ENCODE peak calls at places on chromosomes 11 and 22, in five cellular contexts. W is HepG2, Y is A549, L is K562, E is GM12878. F is an unnamed sample. For H3K4me1, the result is how much of the 10 kb centered on the place peaks cover.

GRCh38 chr22:48907591-48907990 is 920.1 kb downstream of the BRD1 start:
- DNase-seq in L (no peak), W (no peak), E (no peak), Y (no peak), F (no peak)

GRCh38 chr11:94948070-94948617 is 25.2 kb downstream of the CWC15 start:
- DNase-seq in L (peak), E (no peak), W (no peak), Y (no peak), F (no peak)

GRCh38 chr22:43031617-43032016 is 16.7 kb upstream of the PACSIN2 start:
- DNase-seq in W (no peak), L (no peak), Y (no peak), E (no peak), F (no peak)

GRCh38 chr11:131600591-131600990 is 230.2 kb downstream of the NTM start:
- DNase-seq in W (no peak), E (no peak), Y (no peak), L (no peak), F (no peak)

GRCh38 chr11:19728436-19728835 is 15.8 kb downstream of the NAV2 start:
- DNase-seq in Y (no peak), E (no peak), L (no peak), W (no peak), F (no peak)

GRCh38 chr22:47014946-47015345 is 252.5 kb downstream of the TBC1D22A start:
- DNase-seq in L (no peak), E (no peak), Y (no peak), W (no peak), F (no peak)

GRCh38 chr22:35587447-35587870 is 29.7 kb downstream of the MB start:
- DNase-seq in W (no peak), Y (no peak), L (no peak), E (no peak), F (no peak)

GRCh38 chr11:2931771-2932738 is 2.8 kb upstream of the PHLDA2 start:
- DNase-seq in W (no peak), L (no peak), E (no peak), Y (no peak), F (no peak)

GRCh38 chr11:80320765-80321164 is 879.9 kb upstream of the TENM4 start:
- DNase-seq in W (no peak), E (no peak), Y (no peak), L (no peak), F (peak)

GRCh38 chr22:30564045-30564765 is 10.3 kb downstream of the GAL3ST1 start:
- DNase-seq in L (no peak), E (no peak), Y (no peak), W (no peak), F (no peak)

GRCh38 chr11:121391914-121392313 is 60.2 kb upstream of the SORL1 start:
- DNase-seq in E (no peak), L (peak), W (no peak), Y (no peak), F (no peak)

GRCh38 chr11:112732031-112732430 is 229.2 kb upstream of the NCAM1 start:
- DNase-seq in L (no peak), E (no peak), Y (no peak), W (no peak), F (no peak)

GRCh38 chr22:17912942-17913704 is 111.2 kb downstream of the MICAL3 start:
- DNase-seq in E (no peak), W (no peak), Y (no peak), L (no peak), F (peak)

GRCh38 chr11:36091256-36091811 is 147.5 kb downstream of the LDLRAD3 start:
- DNase-seq in L (peak), W (no peak), Y (no peak), E (no peak), F (no peak)

GRCh38 chr11:122085264-122085663 is 30.8 kb downstream of the BLID start:
- DNase-seq in L (no peak), Y (no peak), E (no peak), W (no peak), F (no peak)

GRCh38 chr11:60768202-60768601 is 11.5 kb downstream of the MS4A15 start:
- DNase-seq in Y (no peak), L (no peak), W (no peak), E (no peak), F (no peak)

GRCh38 chr11:22928207-22928917 is 68.1 kb upstream of the CCDC179 start:
- DNase-seq in Y (no peak), E (no peak), W (no peak), L (no peak), F (peak)

GRCh38 chr11:125071408-125071807 is 8.3 kb downstream of the SLC37A2 start:
- DNase-seq in E (no peak), Y (no peak), L (peak), W (no peak), F (no peak)

GRCh38 chr11:71451596-71452353 is 1.2 kb upstream of the NADSYN1 start:
- DNase-seq in W (peak), L (peak), Y (no peak), E (no peak), F (peak)

GRCh38 chr11:126592496-126593410 is 237.3 kb downstream of the ST3GAL4 start:
- DNase-seq in L (no peak), E (no peak), W (no peak), Y (no peak), F (peak)

GRCh38 chr11:12079726-12080556 is 30.4 kb upstream of the MICAL2 start:
- DNase-seq in W (peak), E (no peak), L (no peak), Y (peak), F (no peak)

GRCh38 chr11:65504671-65505433 is 6.0 kb downstream of the MALAT1 start:
- DNase-seq in W (no peak), E (no peak), L (peak), Y (no peak), F (no peak)

GRCh38 chr22:33922268-33922667 is 2.0 kb upstream of the LARGE1 start:
- DNase-seq in E (no peak), L (no peak), Y (no peak), W (peak), F (peak)

GRCh38 chr11:1218788-1219445 is 3.9 kb upstream of the MUC5B start:
- DNase-seq in L (no peak), Y (no peak), W (no peak), E (no peak), F (no peak)

GRCh38 chr11:69844396-69844795 is 25.2 kb upstream of the FGF3 start:
- DNase-seq in L (no peak), E (no peak), W (no peak), Y (no peak), F (no peak)

GRCh38 chr11:96263361-96263763 is 79.6 kb downstream of the MAML2 start:
- DNase-seq in L (no peak), Y (peak), E (no peak), W (peak), F (no peak)
- H3K4me1 ChIP-seq in L (under half), Y (under half), E (under half), W (under half), F (under half)

GRCh38 chr11:68326334-68327215 is 14.2 kb downstream of the LRP5 start:
- DNase-seq in W (peak), Y (no peak), E (no peak), L (no peak), F (no peak)
- TF ChIP-seq JUNB in W (no peak), Y (no peak), E (no peak), L (no peak), F (no peak)

GRCh38 chr22:19590696-19591095 is 66.5 kb upstream of the CLDN5 start:
- DNase-seq in L (no peak), E (no peak), Y (no peak), W (no peak), F (no peak)
- H3K4me1 ChIP-seq in L (under half), E (under half), Y (under half), W (under half), F (under half)

GRCh38 chr11:59403546-59403945 is 22.7 kb downstream of the OR5A2 start:
- DNase-seq in E (no peak), W (no peak), Y (no peak), L (no peak), F (peak)
- TF ChIP-seq JUNB in E (no peak), W (no peak), Y (no peak), L (no peak), F (no peak)

GRCh38 chr11:76788661-76789442 is 5.7 kb downstream of the TSKU start:
- DNase-seq in L (no peak), W (peak), E (no peak), Y (no peak), F (no peak)

GRCh38 chr11:76787911-76788596 is 4.9 kb downstream of the TSKU start:
- DNase-seq in L (peak), E (no peak), W (peak), Y (no peak), F (no peak)

GRCh38 chr11:76790251-76790650 is 7.1 kb downstream of the TSKU start:
- DNase-seq in L (no peak), W (no peak), E (no peak), Y (no peak), F (no peak)

GRCh38 chr11:76787271-76787670 is 4.1 kb downstream of the TSKU start:
- DNase-seq in E (no peak), L (no peak), W (no peak), Y (no peak), F (no peak)

DNA sequence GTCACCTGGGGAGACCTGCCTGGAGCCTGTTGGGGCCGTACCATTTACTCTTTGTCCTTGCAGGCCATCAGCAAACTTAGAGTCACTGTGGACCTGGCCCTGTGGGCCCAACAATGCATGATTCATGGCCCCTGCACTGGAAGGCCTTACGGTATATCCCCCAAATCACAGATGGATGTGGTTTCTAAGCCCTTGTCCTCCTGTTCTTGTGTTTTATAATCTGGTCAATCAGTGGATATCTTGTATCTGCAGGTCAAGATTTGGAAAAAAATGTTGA is 6.2 kb downstream of the TSKU start:
- DNase-seq in L (no peak), Y (no peak), E (no peak), W (no peak), F (no peak)
- H3K4me1 ChIP-seq in L (under half), Y (half or more), E (under half), W (half or more), F (under half)

GRCh38 chr22:37485006-37485713 is 1.0 kb downstream of the MFNG start:
- DNase-seq in L (no peak), W (no peak), Y (no peak), E (no peak), F (no peak)
- TF ChIP-seq JUNB in L (no peak), W (no peak), Y (no peak), E (no peak), F (no peak)

DNA sequence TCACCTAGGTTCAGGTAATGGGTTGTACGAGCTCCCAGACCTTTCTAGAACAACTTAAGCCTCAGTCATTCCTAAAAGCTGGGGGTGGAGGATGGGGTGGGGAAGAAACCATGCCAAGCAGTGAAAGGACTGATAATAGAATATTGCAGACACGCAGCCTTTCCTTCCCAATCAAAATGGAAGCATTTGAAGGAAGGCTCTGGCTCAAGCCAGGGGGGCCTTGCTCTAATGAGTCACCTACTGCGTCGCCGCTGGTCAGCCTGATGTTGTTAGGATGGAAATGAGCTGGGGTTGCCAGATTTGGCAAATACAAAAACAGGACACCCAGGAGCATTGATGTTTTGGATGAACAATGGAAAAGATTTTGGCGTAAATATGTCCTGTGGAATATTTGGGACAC is 6.2 kb downstream of the SYT12 start:
- DNase-seq in W (no peak), E (no peak), Y (no peak), L (no peak), F (no peak)
- H3K4me1 ChIP-seq in W (under half), E (half or more), Y (under half), L (under half), F (under half)

GRCh38 chr11:119025099-119025473 is 5.6 kb downstream of the SLC37A4 start:
- DNase-seq in E (no peak), W (no peak), L (no peak), Y (no peak), F (no peak)

GRCh38 chr11:119026970-119027369 is 3.7 kb downstream of the SLC37A4 start:
- DNase-seq in W (peak), Y (no peak), L (no peak), E (no peak), F (no peak)

GRCh38 chr11:119025978-119026766 is 4.5 kb downstream of the SLC37A4 start:
- DNase-seq in Y (no peak), W (no peak), L (no peak), E (no peak), F (no peak)

GRCh38 chr11:119023741-119024140 is 5.2 kb downstream of the TRAPPC4 start:
- DNase-seq in W (no peak), Y (no peak), E (no peak), L (no peak), F (no peak)

DNA sequence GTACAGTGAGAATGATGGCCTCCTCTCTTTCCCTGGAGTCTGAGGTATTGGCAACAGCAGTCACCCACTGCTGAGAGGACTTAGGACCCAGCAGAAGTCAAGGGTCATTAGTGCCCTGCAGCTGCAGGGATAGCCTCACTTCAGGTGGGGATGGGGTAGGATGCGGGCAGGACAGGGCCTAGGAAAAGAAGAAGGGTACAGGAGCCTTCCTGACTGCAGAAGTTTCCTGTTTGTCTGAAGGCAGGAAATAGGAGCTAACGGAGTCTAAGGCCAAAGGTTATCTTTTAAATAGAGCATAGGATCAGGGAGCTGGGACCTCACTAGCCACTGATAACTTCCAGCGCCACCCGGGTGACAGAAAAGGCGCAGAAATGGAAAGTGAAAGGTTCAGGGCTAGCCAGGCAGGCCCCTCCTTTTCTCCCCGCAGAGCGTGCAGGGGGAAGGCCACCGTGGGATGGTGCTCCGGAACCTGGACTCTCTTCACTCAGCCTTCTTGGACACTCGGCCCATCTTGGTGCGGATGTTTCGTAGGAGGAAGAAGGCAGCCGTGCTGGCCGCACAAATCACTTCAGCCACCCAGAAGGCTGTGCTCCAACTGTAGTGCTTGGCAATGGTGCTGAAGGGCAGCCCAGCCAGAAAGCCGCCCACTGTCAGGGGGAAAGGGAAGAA is 6.0 kb downstream of the TRAPPC4 start:
- DNase-seq in L (peak), Y (no peak), E (no peak), W (peak), F (no peak)
- TF ChIP-seq JUNB in L (no peak), Y (no peak), E (no peak), W (no peak), F (no peak)

DNA sequence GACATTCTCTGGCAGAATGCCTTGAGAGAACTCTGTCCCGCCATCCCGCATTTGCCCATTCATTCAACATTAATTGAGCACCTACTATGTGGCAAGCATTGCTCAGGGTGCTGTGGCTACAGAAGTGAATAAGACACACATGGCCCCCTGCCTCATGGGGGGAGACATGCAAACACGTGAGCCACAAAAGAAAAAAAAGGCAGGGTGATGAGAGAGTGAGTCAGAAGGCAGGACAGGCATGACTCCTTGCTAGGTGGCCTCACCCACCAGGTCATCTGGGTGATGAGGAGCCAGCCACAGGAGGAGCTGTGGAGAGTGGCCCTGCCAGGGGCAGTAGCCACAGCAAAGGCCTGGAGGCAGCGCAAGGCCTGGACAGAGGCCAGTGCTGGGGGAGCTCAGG is 4.9 kb downstream of the CHRM4 start:
- DNase-seq in L (no peak), Y (no peak), E (no peak), W (no peak), F (no peak)
- H3K4me1 ChIP-seq in L (half or more), Y (under half), E (under half), W (half or more), F (under half)

GRCh38 chr11:45834298-45834756 is 12.9 kb upstream of the CRY2 start:
- DNase-seq in L (peak), W (no peak), E (no peak), Y (no peak), F (no peak)
- TF ChIP-seq JUNB in L (no peak), W (no peak), E (no peak), Y (no peak), F (no peak)